ENCODE peak calls at places on chromosomes 16 and 17, in nine cellular contexts. R is tibial artery, T is colonic mucosa, Q is breast epithelium, M is adrenal gland, F is cardiac muscle cell, A is IMR-90, L is endothelial cell of umbilical vein, P is heart right ventricle. X is an unnamed sample.

GRCh38 chr17:66787914-66788313 is 47.0 kb upstream of the CACNG5 start:
- DNase-seq in R (no peak), T (no peak), Q (no peak), M (no peak), F (no peak), A (no peak), L (no peak), P (no peak), X (no peak)

GRCh38 chr16:29011112-29011511 is 26.3 kb downstream of the LAT start:
- DNase-seq in R (no peak), T (no peak), Q (no peak), M (no peak), F (no peak), A (no peak), L (no peak), P (no peak), X (no peak)

GRCh38 chr16:83404261-83404660 is 403.5 kb upstream of the HSBP1 start:
- DNase-seq in R (no peak), T (no peak), Q (no peak), M (no peak), F (no peak), A (no peak), L (no peak), P (no peak), X (no peak)

GRCh38 chr16:48575471-48576050 is 34.4 kb downstream of the N4BP1 start:
- DNase-seq in R (no peak), T (no peak), Q (no peak), M (no peak), F (no peak), A (no peak), L (no peak), P (no peak), X (no peak)

GRCh38 chr17:74529243-74529642 is 2.0 kb downstream of the CD300LB start:
- DNase-seq in R (no peak), T (no peak), Q (peak), M (peak), F (no peak), A (no peak), L (no peak), P (no peak), X (no peak)

GRCh38 chr17:45740553-45741330 is 43.4 kb upstream of the CRHR1 start:
- DNase-seq in R (no peak), T (peak), Q (no peak), M (no peak), F (peak), A (peak), L (peak), P (peak), X (no peak)

GRCh38 chr16:1244881-1245280 is 4.4 kb downstream of the TPSAB1 start:
- DNase-seq in R (no peak), T (no peak), Q (no peak), M (no peak), F (no peak), A (no peak), L (no peak), P (no peak), X (peak)

GRCh38 chr17:27549251-27549919 is 81.6 kb upstream of the LGALS9 start:
- DNase-seq in R (peak), T (no peak), Q (no peak), M (peak), F (peak), A (no peak), L (no peak), P (no peak), X (peak)

GRCh38 chr16:81537721-81538561 is 93.3 kb downstream of the CMIP start:
- DNase-seq in R (no peak), T (no peak), Q (no peak), M (no peak), F (peak), A (no peak), L (no peak), P (no peak), X (no peak)

GRCh38 chr16:11032000-11032921 is 87.9 kb downstream of the CLEC16A start:
- DNase-seq in R (no peak), T (no peak), Q (no peak), M (no peak), F (peak), A (no peak), L (no peak), P (no peak), X (no peak)

GRCh38 chr16:11683140-11683539 is 14.9 kb downstream of the SNN start:
- DNase-seq in R (no peak), T (no peak), Q (no peak), M (no peak), F (no peak), A (no peak), L (no peak), P (no peak), X (no peak)

GRCh38 chr17:74840989-74841666 is 18.6 kb downstream of the GRIN2C start:
- DNase-seq in R (peak), T (peak), Q (peak), M (no peak), F (peak), A (peak), L (no peak), P (peak), X (peak)

GRCh38 chr17:61208301-61209098 is 191.1 kb upstream of the TBX2 start:
- DNase-seq in R (no peak), T (no peak), Q (no peak), M (no peak), F (peak), A (peak), L (no peak), P (no peak), X (no peak)

GRCh38 chr17:42179911-42180410 is 981 bp downstream of the KCNH4 start:
- DNase-seq in R (no peak), T (peak), Q (no peak), M (peak), F (peak), A (peak), L (no peak), P (peak), X (no peak)

GRCh38 chr17:41437769-41438168 is 3.0 kb downstream of the KRT38 start:
- DNase-seq in R (no peak), T (no peak), Q (no peak), M (no peak), F (no peak), A (peak), L (no peak), P (no peak), X (no peak)

DNA sequence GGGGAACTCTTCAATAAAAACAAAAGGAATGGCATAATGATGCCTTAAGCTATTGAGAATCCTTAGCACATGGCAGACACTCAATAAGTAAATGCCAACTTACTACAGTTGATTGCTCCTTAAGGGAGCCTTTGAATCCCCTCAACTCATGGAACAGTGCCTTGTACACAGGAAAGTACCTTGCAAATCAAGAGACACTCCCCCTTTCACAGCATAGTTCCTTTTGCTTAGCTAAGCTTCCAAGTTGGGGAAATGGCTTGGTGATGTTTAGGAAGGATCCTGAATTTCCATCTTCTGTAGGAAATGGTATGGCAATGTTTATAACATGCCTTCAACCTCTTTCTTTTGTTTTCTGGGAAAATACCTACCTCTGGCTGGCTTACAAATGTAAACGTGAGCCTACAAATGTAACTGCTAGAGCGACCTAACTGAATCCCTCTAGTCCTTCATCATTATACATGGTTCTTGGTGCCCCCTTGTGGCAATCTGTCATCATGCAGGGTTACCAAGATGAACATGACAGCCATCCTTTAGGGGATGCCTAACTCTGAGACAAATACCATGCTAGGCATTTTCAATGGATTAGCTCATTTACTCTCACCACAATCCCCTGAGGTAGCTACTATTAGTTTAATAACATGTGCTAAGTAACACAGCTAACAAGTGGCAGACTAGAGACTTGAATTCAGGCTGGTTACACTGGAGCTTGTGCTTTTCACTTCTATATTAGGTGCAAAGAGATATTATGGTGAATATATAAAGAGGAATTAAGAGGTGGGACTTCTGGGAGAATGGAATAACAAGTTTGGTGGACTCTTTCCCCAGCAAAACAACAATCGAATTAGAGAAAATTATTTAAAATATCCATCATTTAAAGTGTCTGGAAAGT is 65.0 kb downstream of the MMD start:
- DNase-seq in R (peak), T (peak), Q (peak), M (peak), F (peak), A (peak), L (peak), P (peak), X (peak)
- H3K4me3 ChIP-seq in R (no peak), T (no peak), Q (no peak), M (no peak), F (no peak), A (no peak), L (no peak), P (no peak), X (no peak)

DNA sequence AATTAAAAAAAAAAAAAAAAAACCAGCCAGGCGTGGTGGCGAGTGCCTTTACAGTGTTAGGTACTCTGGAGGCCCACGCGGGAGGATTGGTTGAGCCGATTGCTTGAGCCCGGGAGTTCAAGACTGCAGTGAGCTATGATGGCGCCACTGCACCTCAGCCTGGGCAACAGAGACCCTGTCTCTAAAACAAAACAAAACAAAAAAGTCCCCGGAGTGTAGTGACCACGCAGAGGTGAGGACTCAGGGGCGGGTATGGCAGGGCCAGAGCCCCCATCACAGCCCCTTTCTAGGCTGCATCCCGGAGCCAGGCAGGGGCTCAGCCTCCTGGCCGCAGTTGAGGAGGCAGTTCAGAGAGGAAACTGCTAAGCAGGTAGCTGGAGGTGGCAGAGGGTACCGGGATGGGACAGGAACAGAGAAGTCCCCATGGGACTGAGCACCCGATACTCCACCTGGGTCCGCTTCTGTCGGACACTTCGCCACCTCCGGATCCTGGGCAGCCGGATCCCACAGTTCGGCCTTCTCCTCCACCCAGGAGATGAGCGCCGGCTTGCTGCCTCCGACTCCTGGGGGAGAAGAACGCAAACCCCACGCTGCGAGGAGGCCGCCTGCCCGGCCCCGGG is 800 bp downstream of the ZNF747 start:
- DNase-seq in R (no peak), T (peak), Q (no peak), M (no peak), F (no peak), A (no peak), L (no peak), P (no peak), X (no peak)
- H3K27ac ChIP-seq in R (peak), T (peak), Q (peak), M (peak), F (peak), A (peak), L (peak), P (peak), X (peak)

GRCh38 chr16:84959784-84960417 is 51.4 kb downstream of the ZDHHC7 start:
- DNase-seq in R (no peak), T (no peak), Q (no peak), M (no peak), F (no peak), A (no peak), L (no peak), P (no peak), X (no peak)

GRCh38 chr16:84960942-84961341 is 50.4 kb downstream of the ZDHHC7 start:
- DNase-seq in R (no peak), T (no peak), Q (no peak), M (no peak), F (no peak), A (no peak), L (no peak), P (no peak), X (no peak)

GRCh38 chr16:84957192-84957591 is 54.1 kb downstream of the ZDHHC7 start:
- DNase-seq in R (no peak), T (no peak), Q (no peak), M (no peak), F (no peak), A (no peak), L (no peak), P (no peak), X (no peak)

GRCh38 chr16:84957792-84958191 is 53.5 kb downstream of the ZDHHC7 start:
- DNase-seq in R (no peak), T (no peak), Q (no peak), M (no peak), F (no peak), A (no peak), L (no peak), P (no peak), X (no peak)

DNA sequence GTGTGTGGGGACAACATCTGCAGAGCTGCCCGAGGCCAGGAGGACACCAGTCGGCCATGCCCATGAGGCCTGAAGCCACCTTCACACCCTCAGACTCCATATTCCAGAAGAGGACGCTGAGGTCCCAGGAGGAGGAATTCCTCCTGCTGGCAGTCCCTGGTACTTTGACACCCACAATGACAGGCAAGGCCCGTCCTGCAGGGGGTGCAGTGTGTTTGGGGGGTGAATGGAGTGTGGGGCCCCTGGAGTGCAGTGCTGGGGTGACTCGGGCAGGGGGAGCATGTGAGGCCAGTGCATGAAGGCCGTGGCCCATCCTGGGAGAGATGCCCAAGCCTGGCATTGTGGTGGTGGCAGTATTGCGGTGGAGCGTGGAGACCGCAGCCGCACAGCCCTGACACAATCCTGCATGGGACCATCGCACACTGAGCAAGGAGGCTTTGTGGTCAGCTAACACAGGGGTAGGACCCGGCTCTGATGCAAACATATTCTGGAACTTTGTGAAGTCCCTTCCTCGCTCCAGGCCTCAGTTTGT is 52.2 kb downstream of the ZDHHC7 start:
- DNase-seq in R (no peak), T (no peak), Q (no peak), M (no peak), F (no peak), A (no peak), L (no peak), P (no peak), X (no peak)
- TF ChIP-seq CTCF in R (no peak), T (no peak), Q (no peak), M (no peak), F (no peak), A (peak), L (peak), P (no peak), X (no peak)

GRCh38 chr17:82187500-82187899 is 25.1 kb downstream of the CCDC57 start:
- DNase-seq in R (no peak), T (no peak), Q (no peak), M (no peak), F (no peak), A (no peak), L (no peak), P (no peak), X (no peak)
- H3K4me3 ChIP-seq in R (no peak), T (no peak), Q (no peak), M (no peak), F (no peak), A (no peak), L (no peak), P (no peak), X (no peak)

GRCh38 chr16:88535181-88535856 is 34.9 kb upstream of the ZC3H18 start:
- DNase-seq in R (no peak), T (no peak), Q (no peak), M (no peak), F (no peak), A (no peak), L (no peak), P (no peak), X (peak)

GRCh38 chr16:88532434-88533241 is 37.6 kb upstream of the ZC3H18 start:
- DNase-seq in R (no peak), T (no peak), Q (no peak), M (no peak), F (no peak), A (no peak), L (no peak), P (no peak), X (no peak)

GRCh38 chr16:88533381-88533831 is 36.8 kb upstream of the ZC3H18 start:
- DNase-seq in R (no peak), T (no peak), Q (no peak), M (no peak), F (peak), A (peak), L (no peak), P (no peak), X (peak)

GRCh38 chr16:88534731-88535141 is 35.5 kb upstream of the ZC3H18 start:
- DNase-seq in R (no peak), T (no peak), Q (no peak), M (no peak), F (peak), A (peak), L (no peak), P (no peak), X (no peak)

GRCh38 chr16:88533945-88534641 is 36.1 kb upstream of the ZC3H18 start:
- DNase-seq in R (peak), T (peak), Q (peak), M (peak), F (peak), A (peak), L (peak), P (peak), X (peak)
- H3K27ac ChIP-seq in R (peak), T (peak), Q (peak), M (peak), F (peak), A (peak), L (no peak), P (peak), X (peak)